ENCODE peak calls at places on chromosomes 7 and 10, in ten cellular contexts. U is activated naive CD4-positive, alpha-beta T cell; Z is ovary; C is NCI-H460; P is brain microvascular endothelial cell; S is stimulated activated CD4-positive, alpha-beta T cell treated with anti-CD3 and anti-CD28 coated beads, Interleukin-15, amount 100 ng/mL, for 1 hour; X is heart left ventricle; Y is NCI-H1105 treated with DMSO at 0.1 percent for 48 hours; H is NCI-H524; K is T-helper 9 cell. F is an unnamed sample.

GRCh38 chr10:64813391-64813790 is 1292.2 kb downstream of the REEP3 start:
- DNase-seq in K (no peak), U (no peak), S (no peak), X (no peak), Z (no peak), P (peak), C (no peak), H (no peak), Y (no peak), F (peak)

GRCh38 chr7:129431911-129432643 is 2.2 kb upstream of the STRIP2 start:
- DNase-seq in X (no peak), Y (no peak), P (no peak), U (no peak), S (no peak), H (peak), C (no peak), Z (no peak), K (no peak), F (peak)

GRCh38 chr7:154484943-154485342 is 432.7 kb downstream of the DPP6 start:
- DNase-seq in Z (no peak), U (no peak), K (no peak), C (no peak), S (no peak), Y (peak), P (no peak), X (no peak), H (peak), F (no peak)

GRCh38 chr10:69179089-69179742 is 818 bp upstream of the SUPV3L1 start:
- DNase-seq in P (no peak), Y (no peak), U (no peak), C (no peak), H (no peak), Z (peak), K (peak), X (no peak), S (peak), F (no peak)

GRCh38 chr7:10401793-10402192 is 571.9 kb upstream of the PHF14 start:
- DNase-seq in Z (no peak), K (no peak), X (no peak), Y (no peak), C (no peak), P (no peak), S (no peak), H (no peak), U (no peak), F (no peak)

GRCh38 chr10:27512548-27512947 is 8.4 kb downstream of the RAB18 start:
- DNase-seq in K (no peak), U (no peak), Y (no peak), H (no peak), S (no peak), P (no peak), X (no peak), Z (no peak), C (no peak), F (no peak)

GRCh38 chr7:8669501-8669851 is 236.1 kb downstream of the NXPH1 start:
- DNase-seq in U (no peak), P (no peak), Y (no peak), H (no peak), Z (no peak), K (no peak), C (no peak), X (no peak), S (no peak), F (no peak)

GRCh38 chr10:73876971-73877370 is 2.6 kb upstream of the CAMK2G start:
- DNase-seq in K (no peak), P (peak), S (no peak), U (no peak), Z (no peak), H (no peak), X (no peak), C (no peak), Y (no peak), F (no peak)

GRCh38 chr7:2661096-2661449 is 26.9 kb upstream of the AMZ1 start:
- DNase-seq in K (no peak), C (no peak), X (no peak), Z (peak), U (no peak), H (no peak), S (no peak), Y (no peak), P (no peak), F (no peak)

GRCh38 chr10:35607475-35608316 is 2.6 kb downstream of the GJD4 start:
- DNase-seq in Y (no peak), S (no peak), Z (peak), C (no peak), H (no peak), X (peak), U (no peak), P (no peak), K (no peak), F (no peak)

GRCh38 chr7:24035653-24036414 is 248.2 kb upstream of the NPY start:
- DNase-seq in U (no peak), P (no peak), Z (no peak), K (no peak), X (no peak), H (no peak), C (no peak), S (no peak), Y (no peak), F (peak)

GRCh38 chr10:132111871-132112341 is 46.2 kb downstream of the JAKMIP3 start:
- DNase-seq in S (no peak), K (no peak), Z (peak), H (no peak), Y (no peak), C (no peak), U (no peak), P (no peak), X (no peak), F (no peak)

GRCh38 chr10:32923849-32924248 is 34.2 kb downstream of the ITGB1 start:
- DNase-seq in Y (no peak), X (no peak), Z (no peak), K (no peak), S (no peak), P (no peak), C (no peak), H (no peak), U (no peak), F (peak)

GRCh38 chr7:94391716-94392390 is 2.8 kb upstream of the COL1A2 start:
- DNase-seq in X (peak), U (no peak), H (no peak), Y (no peak), K (no peak), C (no peak), S (no peak), Z (peak), P (peak), F (peak)

GRCh38 chr7:142883145-142883544 is 2.4 kb downstream of the TRPV6 start:
- DNase-seq in S (no peak), H (no peak), C (no peak), X (no peak), Y (no peak), P (no peak), U (no peak), K (no peak), Z (no peak), F (no peak)

GRCh38 chr7:66697451-66698438 is 42.8 kb upstream of the RABGEF1 start:
- DNase-seq in Z (peak), S (no peak), P (peak), K (no peak), C (no peak), H (peak), Y (no peak), U (no peak), X (peak), F (no peak)

GRCh38 chr10:61323757-61324156 is 129.4 kb downstream of the TMEM26 start:
- DNase-seq in C (no peak), Y (no peak), H (no peak), Z (no peak), K (no peak), U (no peak), S (no peak), P (no peak), X (no peak), F (no peak)

GRCh38 chr7:107147464-107148214 is 21.2 kb upstream of the HBP1 start:
- DNase-seq in H (peak), X (no peak), U (no peak), Y (peak), P (peak), Z (no peak), K (no peak), C (peak), S (peak), F (peak)

GRCh38 chr10:26269754-26270153 is 53.2 kb downstream of the GAD2 start:
- DNase-seq in X (no peak), H (peak), U (no peak), K (no peak), S (no peak), Z (no peak), C (peak), Y (peak), P (peak), F (peak)

GRCh38 chr10:90378524-90379076 is 479.2 kb downstream of the HTR7 start:
- DNase-seq in P (peak), X (no peak), U (no peak), C (no peak), S (no peak), Z (no peak), Y (no peak), H (no peak), K (no peak), F (no peak)

GRCh38 chr7:20102970-20103369 is 114.2 kb downstream of the MACC1 start:
- DNase-seq in C (no peak), U (no peak), K (no peak), Z (no peak), P (no peak), S (no peak), X (no peak), Y (no peak), H (no peak), F (no peak)

GRCh38 chr10:93235686-93236085 is 162.0 kb downstream of the CYP26A1 start:
- DNase-seq in X (no peak), C (no peak), Y (no peak), U (no peak), P (peak), Z (no peak), H (no peak), K (no peak), S (no peak), F (no peak)

GRCh38 chr7:70952311-70952710 is 179.6 kb upstream of the GALNT17 start:
- DNase-seq in Z (no peak), K (no peak), H (no peak), P (no peak), Y (no peak), C (no peak), S (no peak), U (no peak), X (no peak), F (no peak)

GRCh38 chr7:20784311-20785210 is 2.1 kb downstream of the SP8 start:
- DNase-seq in Z (no peak), S (no peak), K (no peak), H (peak), Y (peak), C (peak), X (no peak), U (no peak), P (no peak), F (no peak)

GRCh38 chr10:2984682-2985081 is 82.7 kb upstream of the PFKP start:
- DNase-seq in K (no peak), X (no peak), S (no peak), H (no peak), Y (no peak), Z (no peak), C (no peak), P (no peak), U (no peak), F (no peak)

GRCh38 chr7:133484135-133484534 is 231.3 kb downstream of the EXOC4 start:
- DNase-seq in U (no peak), Z (no peak), X (no peak), H (peak), C (no peak), K (no peak), P (no peak), S (no peak), Y (no peak), F (no peak)

GRCh38 chr7:146053492-146053891 is 63.1 kb upstream of the CNTNAP2 start:
- DNase-seq in Z (no peak), Y (no peak), S (no peak), U (no peak), C (no peak), H (no peak), P (peak), X (no peak), K (no peak), F (no peak)

GRCh38 chr7:151552352-151553028 is 32.8 kb upstream of the RHEB start:
- DNase-seq in X (peak), U (no peak), P (no peak), Z (no peak), H (peak), K (no peak), C (no peak), S (no peak), Y (peak), F (no peak)

GRCh38 chr7:110944448-110944847 is 146.5 kb upstream of the LRRN3 start:
- DNase-seq in K (no peak), C (no peak), P (no peak), U (no peak), S (no peak), Z (no peak), X (no peak), H (no peak), Y (no peak), F (no peak)

GRCh38 chr10:24255115-24255895 is 46.4 kb downstream of the KIAA1217 start:
- DNase-seq in S (no peak), Z (no peak), X (no peak), Y (no peak), P (no peak), U (no peak), C (no peak), K (no peak), H (no peak), F (no peak)

GRCh38 chr10:133276435-133277201 is at the start of gene ADAM8:
- DNase-seq in Z (no peak), P (no peak), X (no peak), H (no peak), Y (peak), S (peak), U (no peak), K (peak), C (no peak), F (no peak)

GRCh38 chr10:95729323-95730055 is 26.5 kb upstream of the ENTPD1 start:
- DNase-seq in Y (no peak), P (no peak), K (no peak), Z (no peak), U (no peak), H (no peak), X (no peak), S (no peak), C (no peak), F (peak)

GRCh38 chr7:158048569-158048968 is 539.1 kb downstream of the PTPRN2 start:
- DNase-seq in Y (no peak), P (no peak), Z (no peak), K (no peak), U (no peak), X (no peak), C (no peak), S (no peak), H (no peak), F (no peak)

GRCh38 chr10:103192089-103192450 is 1.0 kb downstream of the NT5C2 start:
- DNase-seq in Y (no peak), P (no peak), Z (no peak), X (no peak), K (no peak), U (no peak), H (no peak), C (no peak), S (no peak), F (peak)

GRCh38 chr7:54015251-54015650 is 526.9 kb upstream of the VSTM2A start:
- DNase-seq in S (no peak), Z (no peak), P (no peak), U (no peak), X (no peak), C (no peak), K (no peak), Y (no peak), H (peak), F (peak)

GRCh38 chr10:70169661-70170364 is 501 bp downstream of the SAR1A start:
- DNase-seq in Z (no peak), S (no peak), P (no peak), C (peak), X (no peak), H (no peak), K (no peak), U (no peak), Y (no peak), F (peak)

GRCh38 chr7:25517906-25518305 is 289.6 kb upstream of the NPVF start:
- DNase-seq in X (no peak), S (no peak), K (no peak), P (no peak), Y (no peak), U (no peak), C (no peak), Z (no peak), H (no peak), F (no peak)

GRCh38 chr7:148332191-148332590 is 258.4 kb upstream of the C7orf33 start:
- DNase-seq in X (no peak), U (no peak), S (no peak), Z (no peak), Y (no peak), K (no peak), C (no peak), H (no peak), P (no peak), F (no peak)

GRCh38 chr10:35495521-35496238 is 109.5 kb upstream of the GJD4 start:
- DNase-seq in P (no peak), S (no peak), X (peak), U (no peak), Y (no peak), K (no peak), Z (no peak), H (no peak), C (no peak), F (no peak)